ENCODE peak calls at places on chromosomes 2 and 18, in eight cellular contexts. X is heart right ventricle, F is transverse colon, M is AG04450, N is MM.1S, K is astrocyte, Y is thyroid gland, R is fibroblast of lung. B is an unnamed sample.

GRCh38 chr2:165959371-165959770 is 5.8 kb upstream of the TTC21B start:
- DNase-seq in X (no peak), F (no peak), M (no peak), N (no peak), K (no peak), Y (no peak), R (no peak), B (no peak)

GRCh38 chr2:218006741-218007140 is 3.9 kb upstream of the TNS1 start:
- DNase-seq in X (no peak), F (no peak), M (no peak), N (no peak), K (peak), Y (no peak), R (peak), B (peak)

GRCh38 chr18:25351280-25351772 is 640 bp downstream of the ZNF521 start:
- DNase-seq in X (no peak), F (no peak), M (no peak), N (peak), K (no peak), Y (peak), R (no peak), B (peak)

GRCh38 chr2:177550264-177551200 is 158.0 kb downstream of the AGPS start:
- DNase-seq in X (no peak), F (no peak), M (no peak), N (no peak), K (no peak), Y (no peak), R (no peak), B (peak)

GRCh38 chr2:20135631-20136050 is 84.2 kb upstream of the LAPTM4A start:
- DNase-seq in X (peak), F (peak), M (no peak), N (peak), K (peak), Y (peak), R (peak), B (peak)

GRCh38 chr2:147636238-147636887 is 208.5 kb upstream of the ACVR2A start:
- DNase-seq in X (no peak), F (no peak), M (no peak), N (no peak), K (peak), Y (no peak), R (peak), B (peak)

GRCh38 chr2:120613742-120614481 is 121.8 kb upstream of the GLI2 start:
- DNase-seq in X (no peak), F (no peak), M (peak), N (no peak), K (peak), Y (no peak), R (peak), B (peak)

GRCh38 chr18:73296686-73297085 is 428.9 kb upstream of the NETO1 start:
- DNase-seq in X (no peak), F (no peak), M (no peak), N (no peak), K (no peak), Y (no peak), R (peak), B (no peak)

GRCh38 chr2:120932881-120933280 is 197.2 kb downstream of the GLI2 start:
- DNase-seq in X (no peak), F (no peak), M (no peak), N (no peak), K (no peak), Y (no peak), R (no peak), B (no peak)

GRCh38 chr2:14297906-14298305 is 334.6 kb upstream of the LRATD1 start:
- DNase-seq in X (no peak), F (no peak), M (no peak), N (no peak), K (no peak), Y (no peak), R (no peak), B (no peak)

DNA sequence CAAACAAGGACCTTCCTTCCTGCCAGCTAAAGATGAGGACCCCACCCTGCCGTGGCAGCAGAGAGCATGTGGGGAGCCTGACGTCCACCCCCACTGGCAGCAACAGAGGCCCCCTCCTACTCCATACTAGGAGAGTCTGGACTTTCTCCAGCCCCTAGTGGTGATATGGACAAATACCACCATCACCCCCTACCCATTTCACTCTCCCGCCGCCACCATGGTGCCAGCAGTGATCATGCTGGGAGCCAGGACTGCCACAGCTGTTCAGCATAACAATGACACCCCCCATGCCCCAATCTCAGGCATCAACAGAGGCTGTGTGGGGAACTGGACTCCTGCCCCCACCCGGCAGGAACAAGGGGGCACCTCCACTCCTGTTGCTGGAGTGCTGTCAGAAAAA is 42.7 kb upstream of the ATP9B start:
- DNase-seq in X (no peak), F (no peak), M (no peak), N (no peak), K (no peak), Y (no peak), R (no peak), B (no peak)
- TF ChIP-seq CTCF in X (no peak), F (no peak), M (no peak), N (no peak), K (no peak), Y (no peak), R (no peak), B (no peak)

DNA sequence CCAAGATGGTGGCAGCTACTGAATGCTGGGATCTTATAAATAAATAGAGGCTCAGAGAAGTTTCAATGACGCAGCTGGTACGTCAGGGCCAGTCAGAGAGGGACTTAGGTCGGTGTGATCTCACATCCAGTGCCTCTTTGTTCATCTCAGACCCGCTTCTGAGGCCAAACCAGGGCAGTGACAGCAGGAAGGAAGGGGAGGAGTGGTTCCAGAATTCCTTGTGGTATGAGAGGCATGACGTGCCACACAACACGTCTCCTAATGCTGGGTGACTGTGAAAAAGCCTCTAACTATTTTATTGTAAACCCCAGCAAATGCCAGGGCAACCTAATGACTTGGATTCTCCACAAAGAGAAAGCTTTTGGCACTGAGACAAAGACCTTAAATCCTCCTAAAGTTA is 423.3 kb downstream of the LPIN1 start:
- DNase-seq in X (peak), F (peak), M (no peak), N (no peak), K (peak), Y (peak), R (peak), B (peak)
- H3K4me3 ChIP-seq in X (no peak), F (no peak), M (no peak), N (no peak), K (no peak), Y (no peak), R (no peak), B (no peak)

GRCh38 chr18:74310411-74310810 is 5.2 kb upstream of the C18orf63 start:
- DNase-seq in X (no peak), F (no peak), M (no peak), N (no peak), K (no peak), Y (no peak), R (peak), B (peak)
- TF ChIP-seq CTCF in X (no peak), F (peak), M (peak), N (peak), K (no peak), Y (peak), R (peak), B (peak)

DNA sequence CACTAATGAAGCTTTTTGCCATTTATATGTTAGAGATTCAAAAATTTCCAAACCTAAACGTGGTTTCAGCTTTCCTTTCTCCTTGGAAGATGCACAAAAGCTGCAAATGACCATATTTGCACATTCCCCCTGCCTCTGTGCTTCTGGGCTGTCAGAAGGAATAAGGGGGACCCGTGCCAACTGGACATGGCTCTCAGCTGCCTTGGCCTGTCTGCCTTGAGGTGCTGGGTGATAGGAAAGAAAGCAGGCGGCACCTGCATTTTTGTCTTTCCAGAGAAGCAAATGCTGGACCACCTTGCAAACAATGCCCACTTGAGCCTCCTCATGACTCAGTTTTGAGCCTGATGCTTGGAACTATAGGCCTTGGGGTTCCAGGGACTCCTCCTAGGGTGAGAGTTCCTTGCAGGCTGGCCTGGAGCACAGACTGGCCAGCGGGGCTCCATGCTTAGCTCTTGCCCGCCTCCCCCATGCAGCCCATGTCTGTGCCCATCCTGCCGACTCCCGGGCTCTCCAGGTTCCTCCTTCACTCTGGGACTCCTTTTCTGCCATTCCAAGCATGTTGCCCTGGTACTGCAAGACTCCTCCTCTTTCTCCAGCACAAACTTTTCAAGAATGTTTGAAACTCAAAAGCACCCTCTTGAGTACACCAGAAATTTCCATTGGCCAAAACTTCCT is 109.0 kb upstream of the EPAS1 start:
- DNase-seq in X (no peak), F (no peak), M (no peak), N (no peak), K (no peak), Y (no peak), R (no peak), B (peak)
- H3K4me3 ChIP-seq in X (no peak), F (no peak), M (no peak), N (no peak), K (no peak), Y (no peak), R (no peak), B (no peak)

B was measured in fibroblast of the aortic adventitia.